ENCODE peak calls at places on chromosome 1, in five cellular contexts. K is lung; D is left ventricle myocardium inferior; O is psoas muscle; R is activated CD8-positive, alpha-beta T cell treated with anti-CD3 and anti-CD28 coated beads for 36 hours. P is an unnamed sample.

GRCh38 chr1:64663654-64664053 is 81.2 kb upstream of the RAVER2 start:
- DNase-seq in K (no peak), D (no peak), O (no peak), R (peak), P (no peak)

GRCh38 chr1:205294175-205294913 is 27.2 kb downstream of the NUAK2 start:
- DNase-seq in K (no peak), D (no peak), O (no peak), R (no peak), P (no peak)

GRCh38 chr1:156591432-156592157 is at the start of gene NAXE:
- DNase-seq in K (peak), D (peak), O (peak), R (peak), P (peak)

GRCh38 chr1:163315773-163316374 is 5.9 kb upstream of the NUF2 start:
- DNase-seq in K (no peak), D (no peak), O (no peak), R (peak), P (no peak)

GRCh38 chr1:17682403-17682802 is 72.7 kb upstream of the ACTL8 start:
- DNase-seq in K (no peak), D (no peak), O (no peak), R (no peak), P (no peak)

GRCh38 chr1:41508290-41508689 is 23.8 kb upstream of the EDN2 start:
- DNase-seq in K (no peak), D (no peak), O (no peak), R (no peak), P (no peak)

GRCh38 chr1:239757711-239758110 is 334.0 kb upstream of the FMN2 start:
- DNase-seq in K (no peak), D (no peak), O (no peak), R (no peak), P (no peak)

GRCh38 chr1:158112994-158113758 is 67.5 kb upstream of the CD1D start:
- DNase-seq in K (no peak), D (peak), O (no peak), R (peak), P (peak)

GRCh38 chr1:60244906-60245305 is 171.3 kb upstream of the C1orf87 start:
- DNase-seq in K (no peak), D (no peak), O (no peak), R (no peak), P (no peak)

GRCh38 chr1:234320549-234320948 is 52.7 kb upstream of the COA6 start:
- DNase-seq in K (no peak), D (no peak), O (no peak), R (no peak), P (no peak)

GRCh38 chr1:157111396-157112165 is 12.0 kb upstream of the ETV3L start:
- DNase-seq in K (no peak), D (no peak), O (no peak), R (no peak), P (no peak)

GRCh38 chr1:180235502-180236239 is 5.6 kb downstream of the LHX4 start:
- DNase-seq in K (no peak), D (no peak), O (no peak), R (no peak), P (no peak)

GRCh38 chr1:85372683-85373446 is 92.1 kb downstream of the DDAH1 start:
- DNase-seq in K (no peak), D (no peak), O (no peak), R (no peak), P (no peak)

GRCh38 chr1:150127868-150128267 is 21.8 kb upstream of the PLEKHO1 start:
- DNase-seq in K (no peak), D (no peak), O (no peak), R (peak), P (no peak)

GRCh38 chr1:6041432-6042062 is 4.1 kb upstream of the KCNAB2 start:
- DNase-seq in K (no peak), D (no peak), O (no peak), R (peak), P (no peak)

GRCh38 chr1:156475568-156476500 is 24.7 kb downstream of the MEF2D start:
- DNase-seq in K (no peak), D (peak), O (peak), R (no peak), P (no peak)

GRCh38 chr1:3463408-3463811 is 8.9 kb downstream of the ARHGEF16 start:
- DNase-seq in K (no peak), D (no peak), O (no peak), R (no peak), P (no peak)

GRCh38 chr1:19372602-19373001 is 60.5 kb downstream of the SLC66A1 start:
- DNase-seq in K (no peak), D (no peak), O (no peak), R (no peak), P (no peak)

GRCh38 chr1:64966158-64966963 is at the start of gene JAK1:
- DNase-seq in K (peak), D (peak), O (peak), R (peak), P (peak)

GRCh38 chr1:89464008-89464407 is 60.6 kb upstream of the LRRC8B start:
- DNase-seq in K (no peak), D (no peak), O (no peak), R (peak), P (no peak)

GRCh38 chr1:98921817-98922216 is 82.8 kb downstream of the PLPPR5 start:
- DNase-seq in K (no peak), D (no peak), O (no peak), R (no peak), P (no peak)

GRCh38 chr1:56374026-56374974 is 205.1 kb downstream of the PLPP3 start:
- DNase-seq in K (no peak), D (peak), O (peak), R (no peak), P (no peak)

GRCh38 chr1:71191520-71191919 is 110.7 kb upstream of the ZRANB2 start:
- DNase-seq in K (no peak), D (no peak), O (no peak), R (no peak), P (no peak)

GRCh38 chr1:71200503-71200902 is 119.7 kb upstream of the ZRANB2 start:
- DNase-seq in K (no peak), D (no peak), O (no peak), R (no peak), P (no peak)

GRCh38 chr1:71190843-71191242 is 110.0 kb upstream of the ZRANB2 start:
- DNase-seq in K (no peak), D (no peak), O (no peak), R (no peak), P (no peak)

GRCh38 chr1:71193153-71193552 is 112.3 kb upstream of the ZRANB2 start:
- DNase-seq in K (no peak), D (no peak), O (no peak), R (no peak), P (no peak)

GRCh38 chr1:71196685-71197084 is 115.8 kb upstream of the ZRANB2 start:
- DNase-seq in K (no peak), D (no peak), O (no peak), R (no peak), P (no peak)
- TF ChIP-seq CTCF in K (no peak), D (peak), O (peak), R (no peak), P (peak)

GRCh38 chr1:23566304-23566703 is 7.0 kb upstream of the ID3 start:
- DNase-seq in K (no peak), D (no peak), O (no peak), R (no peak), P (no peak)
- TF ChIP-seq CTCF in K (no peak), D (no peak), O (no peak), R (no peak), P (peak)

DNA sequence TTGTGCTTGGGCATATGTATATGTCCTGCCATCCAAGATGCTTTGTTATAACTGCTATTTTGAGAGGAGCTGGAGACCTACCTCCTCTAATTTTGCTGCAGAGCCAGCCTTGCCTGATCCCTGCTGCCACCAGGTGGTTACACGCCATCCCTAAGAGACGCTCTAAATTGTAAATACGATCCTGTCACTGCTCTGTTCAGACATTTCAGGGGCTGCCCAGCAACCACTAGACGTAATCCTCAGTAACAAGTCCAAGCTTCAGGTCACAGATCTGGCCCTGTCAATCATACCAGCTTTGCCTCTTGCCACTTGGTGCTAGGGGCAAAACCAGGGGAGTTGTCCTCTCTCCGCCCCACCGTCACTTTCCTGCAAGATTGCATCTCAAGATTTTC is 32.9 kb downstream of the GPA33 start:
- DNase-seq in K (no peak), D (no peak), O (no peak), R (peak), P (no peak)
- TF ChIP-seq CTCF in K (peak), D (peak), O (peak), R (peak), P (peak)

GRCh38 chr1:231844986-231845502 is 218.5 kb downstream of the DISC1 start:
- DNase-seq in K (no peak), D (no peak), O (no peak), R (peak), P (no peak)
- TF ChIP-seq CTCF in K (no peak), D (no peak), O (no peak), R (no peak), P (no peak)

P was measured in type B pancreatic cell.